ENCODE peak calls at places on chromosome 22, in nine cellular contexts. P, A, J, C, R, Z, B, F and X are unnamed samples.

GRCh38 chr22:47613606-47614350 is 851.3 kb downstream of the TBC1D22A start:
- DNase-seq in F (no peak), C (no peak), B (no peak), J (no peak), P (no peak), A (no peak), Z (no peak), R (no peak), X (peak; percentile 37)

GRCh38 chr22:32013200-32013599 is 29.9 kb upstream of the SLC5A1 start:
- DNase-seq in J (no peak), Z (no peak), F (no peak), B (no peak), C (no peak), R (no peak), P (no peak), A (no peak), X (no peak)

GRCh38 chr22:29145321-29146072 is 60.2 kb upstream of the EMID1 start:
- DNase-seq in B (no peak), R (no peak), F (no peak), J (no peak), P (no peak), C (no peak), A (no peak), Z (no peak), X (no peak)

GRCh38 chr22:27412866-27413445 is 388.6 kb downstream of the MN1 start:
- DNase-seq in A (no peak), J (no peak), B (peak; percentile 22), F (no peak), Z (no peak), C (no peak), R (no peak), P (no peak), X (no peak)

GRCh38 chr22:49362393-49362792 is 465.3 kb downstream of the BRD1 start:
- DNase-seq in F (no peak), R (no peak), A (no peak), P (no peak), Z (no peak), B (no peak), C (no peak), J (no peak), X (no peak)

GRCh38 chr22:23698094-23698493 is 7.3 kb downstream of the RGL4 start:
- DNase-seq in A (no peak), F (no peak), J (no peak), R (no peak), B (no peak), P (no peak), C (no peak), Z (no peak), X (no peak)

GRCh38 chr22:48720662-48721393 is 1106.8 kb downstream of the BRD1 start:
- DNase-seq in R (no peak), Z (no peak), A (no peak), J (no peak), C (no peak), F (no peak), B (no peak), P (no peak), X (peak; percentile 48)

GRCh38 chr22:36379593-36380361 is 8.0 kb downstream of the MYH9 start:
- DNase-seq in J (no peak), C (no peak), R (peak; percentile 55), Z (no peak), B (peak; percentile 42), P (no peak), F (no peak), A (peak; percentile 11), X (no peak)

GRCh38 chr22:34344702-34345101 is 424.4 kb upstream of the LARGE1 start:
- DNase-seq in P (no peak), C (no peak), B (no peak), A (no peak), J (no peak), F (no peak), R (no peak), Z (no peak), X (no peak)